ENCODE peak calls at places on chromosomes 1 and 21, in five cellular contexts. F, E, W, J and Y are unnamed samples. For H3K27me3, the result is how much of the 10 kb centered on the place peaks cover.

GRCh38 chr1:66519988-66520387 is 14.0 kb upstream of the SGIP1 start:
- DNase-seq in E (no peak), W (no peak), F (no peak), J (peak), Y (no peak)

GRCh38 chr1:74470936-74471335 is 41.5 kb downstream of the LRRC53 start:
- DNase-seq in E (no peak), W (no peak), F (no peak), J (no peak), Y (peak)

GRCh38 chr1:119366424-119366823 is 2.2 kb upstream of the HAO2 start:
- DNase-seq in E (no peak), W (no peak), F (no peak), J (no peak), Y (no peak)

GRCh38 chr1:233304489-233305102 is 9.1 kb upstream of the PCNX2 start:
- DNase-seq in E (no peak), J (no peak), W (no peak), F (peak), Y (peak)

GRCh38 chr1:11738096-11738495 is 2.2 kb downstream of the AGTRAP start:
- DNase-seq in E (no peak), J (no peak), F (no peak), W (no peak), Y (no peak)

GRCh38 chr1:97502360-97502759 is 418.5 kb downstream of the DPYD start:
- DNase-seq in E (no peak), J (peak), F (no peak), W (no peak), Y (no peak)

GRCh38 chr21:32206631-32207030 is 72.2 kb downstream of the MIS18A start:
- DNase-seq in W (no peak), J (no peak), E (no peak), F (no peak), Y (no peak)

GRCh38 chr1:1361982-1362423 is 3.6 kb upstream of the MXRA8 start:
- DNase-seq in J (peak), E (no peak), F (no peak), W (no peak), Y (peak)

GRCh38 chr1:44557756-44558155 is 116.5 kb downstream of the TMEM53 start:
- DNase-seq in E (no peak), F (no peak), J (no peak), W (no peak), Y (no peak)

GRCh38 chr1:159172599-159173291 is 1.3 kb downstream of the CADM3 start:
- DNase-seq in F (no peak), W (no peak), E (no peak), J (no peak), Y (peak)

GRCh38 chr1:65504263-65504662 is 83.8 kb downstream of the LEPR start:
- DNase-seq in J (no peak), W (no peak), F (no peak), E (no peak), Y (no peak)

GRCh38 chr1:50633465-50633864 is 210.2 kb upstream of the DMRTA2 start:
- DNase-seq in J (peak), E (no peak), W (no peak), F (no peak), Y (peak)

GRCh38 chr21:14862794-14863720 is 201.7 kb downstream of the NRIP1 start:
- DNase-seq in E (no peak), J (peak), W (no peak), F (no peak), Y (peak)

GRCh38 chr1:17004466-17005364 is 7.0 kb downstream of the ATP13A2 start:
- DNase-seq in F (no peak), E (no peak), W (no peak), J (no peak), Y (peak)

GRCh38 chr1:225374996-225375395 is 52.8 kb downstream of the LBR start:
- DNase-seq in F (no peak), E (no peak), W (no peak), J (no peak), Y (no peak)

GRCh38 chr1:55812281-55812680 is 597.1 kb upstream of the USP24 start:
- DNase-seq in F (no peak), J (no peak), W (no peak), E (no peak), Y (no peak)

GRCh38 chr1:167996266-167996665 is 59.4 kb upstream of the MPC2 start:
- DNase-seq in F (no peak), E (no peak), W (peak), J (no peak), Y (no peak)

GRCh38 chr21:29818520-29818919 is 121.3 kb downstream of the GRIK1 start:
- DNase-seq in J (no peak), F (no peak), E (no peak), W (no peak), Y (no peak)

GRCh38 chr1:119385650-119386049 is 17.1 kb downstream of the HAO2 start:
- DNase-seq in F (no peak), E (no peak), J (no peak), W (no peak), Y (no peak)

GRCh38 chr1:243730499-243731150 is 119.4 kb downstream of the AKT3 start:
- DNase-seq in J (no peak), W (no peak), F (no peak), E (no peak), Y (no peak)

GRCh38 chr1:59976194-59977074 is 49.9 kb upstream of the CYP2J2 start:
- DNase-seq in E (no peak), J (peak), F (peak), W (no peak), Y (peak)

GRCh38 chr1:12706061-12706460 is 9.8 kb upstream of the AADACL3 start:
- DNase-seq in E (no peak), W (no peak), F (no peak), J (no peak), Y (no peak)

GRCh38 chr1:197618065-197618464 is 157.2 kb downstream of the DENND1B start:
- DNase-seq in E (no peak), W (no peak), J (peak), F (no peak), Y (no peak)

GRCh38 chr1:162019436-162019835 is 4.2 kb downstream of the OLFML2B start:
- DNase-seq in E (no peak), W (no peak), F (no peak), J (no peak), Y (no peak)

DNA sequence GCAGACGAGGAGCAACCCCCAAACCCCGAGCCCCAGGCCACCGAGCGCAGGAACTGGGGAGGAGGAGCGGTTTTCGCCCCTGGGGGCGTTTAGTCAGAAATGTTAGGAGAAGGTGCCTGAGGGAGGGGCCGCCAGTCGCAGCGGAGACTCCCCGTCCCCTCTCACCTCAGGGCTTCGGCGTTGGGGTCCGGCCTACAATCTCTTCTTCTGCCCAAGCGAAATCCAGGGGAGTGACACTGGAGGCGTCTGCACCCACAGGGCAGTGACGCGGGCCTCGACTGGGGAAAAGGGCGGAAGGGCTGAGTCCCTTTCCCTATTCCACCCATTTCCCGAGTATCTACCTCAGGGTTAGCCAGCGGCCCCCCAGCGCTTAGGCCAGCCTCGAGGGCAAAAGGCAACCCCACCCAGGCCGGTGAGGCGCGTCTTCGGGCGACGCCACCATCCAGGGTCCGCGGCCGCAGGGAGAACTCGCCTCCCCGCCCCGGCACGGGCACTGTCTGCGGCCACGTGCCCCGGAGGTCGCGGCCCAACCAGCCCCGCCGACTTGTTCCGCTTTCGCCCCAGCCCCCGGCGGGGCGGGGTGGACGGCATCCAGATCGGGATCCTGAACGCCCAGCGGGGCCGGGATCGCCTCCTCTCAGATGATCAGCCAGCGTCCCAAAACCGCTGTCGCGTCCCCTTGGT is 118.7 kb upstream of the BARHL2 start:
- DNase-seq in F (no peak), W (no peak), E (no peak), J (no peak), Y (peak)
- TF ChIP-seq EZH2 in F (no peak), W (no peak), E (peak), J (no peak), Y (no peak)

GRCh38 chr1:18045654-18046053 is 61.9 kb upstream of the IGSF21 start:
- DNase-seq in J (no peak), F (no peak), E (no peak), W (no peak), Y (no peak)
- H3K27me3 ChIP-seq in J (under half), F (under half), E (under half), W (under half), Y (under half)

GRCh38 chr1:201414051-201414738 is 7.3 kb downstream of the TNNI1 start:
- DNase-seq in J (no peak), E (no peak), W (no peak), F (no peak), Y (no peak)
- TF ChIP-seq CREB1 in J (no peak), E (no peak), W (no peak), F (no peak), Y (no peak)

GRCh38 chr1:200035956-200036615 is 8.6 kb downstream of the NR5A2 start:
- DNase-seq in F (no peak), J (no peak), E (no peak), W (no peak), Y (peak)
- TF ChIP-seq EZH2 in F (no peak), J (no peak), E (peak), W (no peak), Y (peak)